ENCODE peak calls at places on chromosomes 2 and 18, in five cellular contexts. L, U, T, E and R are unnamed samples.

GRCh38 chr2:44389895-44390294 is 28.1 kb downstream of the CAMKMT start:
- DNase-seq in L (no peak), U (no peak), T (no peak), E (no peak), R (no peak)

GRCh38 chr18:34544930-34545329 is 165.2 kb upstream of the DTNA start:
- DNase-seq in L (no peak), U (no peak), T (no peak), E (no peak), R (no peak)

GRCh38 chr2:64400733-64401500 is 53.0 kb upstream of the LGALSL start:
- DNase-seq in L (no peak), U (no peak), T (no peak), E (no peak), R (no peak)

GRCh38 chr18:22230403-22231042 is 61.1 kb downstream of the GATA6 start:
- DNase-seq in L (no peak), U (no peak), T (no peak), E (no peak), R (no peak)

GRCh38 chr2:127121341-127121740 is 14.4 kb upstream of the BIN1 start:
- DNase-seq in L (no peak), U (no peak), T (no peak), E (no peak), R (no peak)

GRCh38 chr2:30296496-30296895 is 65.2 kb downstream of the LBH start:
- DNase-seq in L (no peak), U (no peak), T (no peak), E (no peak), R (no peak)

GRCh38 chr2:43623052-43623451 is 14.0 kb upstream of the PLEKHH2 start:
- DNase-seq in L (no peak), U (no peak), T (no peak), E (peak; percentile 85), R (no peak)

GRCh38 chr2:824954-825353 is 125.7 kb upstream of the SNTG2 start:
- DNase-seq in L (no peak), U (no peak), T (no peak), E (no peak), R (no peak)

GRCh38 chr2:75592028-75592427 is 31.3 kb upstream of the EVA1A start:
- DNase-seq in L (peak; percentile 8), U (no peak), T (no peak), E (no peak), R (no peak)

GRCh38 chr2:200944467-200945394 is 18.7 kb downstream of the ORC2 start:
- DNase-seq in L (peak; percentile 95), U (no peak), T (no peak), E (no peak), R (no peak)

GRCh38 chr2:42261531-42262195 is 92.5 kb downstream of the EML4 start:
- DNase-seq in L (no peak), U (no peak), T (no peak), E (no peak), R (no peak)

GRCh38 chr18:41594582-41594981 is 360.5 kb upstream of the PIK3C3 start:
- DNase-seq in L (no peak), U (no peak), T (no peak), E (no peak), R (no peak)

GRCh38 chr18:2939317-2939716 is 73.6 kb downstream of the LPIN2 start:
- DNase-seq in L (no peak), U (peak; percentile 91), T (no peak), E (no peak), R (peak; percentile 82)

GRCh38 chr2:20536619-20537422 is 89.9 kb downstream of the RHOB start:
- DNase-seq in L (no peak), U (peak; percentile 89), T (no peak), E (peak; percentile 79), R (no peak)

GRCh38 chr18:13548106-13548819 is 178.1 kb downstream of the FAM210A start:
- DNase-seq in L (no peak), U (no peak), T (no peak), E (no peak), R (no peak)

GRCh38 chr18:58241877-58242276 is 197.9 kb downstream of the NEDD4L start:
- DNase-seq in L (no peak), U (no peak), T (no peak), E (no peak), R (peak; percentile 52)

GRCh38 chr2:52810460-52810859 is 957.1 kb upstream of the CHAC2 start:
- DNase-seq in L (peak; percentile 32), U (no peak), T (no peak), E (no peak), R (no peak)

GRCh38 chr2:129302106-129302505 is 677.4 kb upstream of the RAB6C start:
- DNase-seq in L (no peak), U (no peak), T (no peak), E (no peak), R (no peak)

GRCh38 chr2:10835052-10835970 is 22.7 kb upstream of the PDIA6 start:
- DNase-seq in L (peak; percentile 73), U (peak; percentile 77), T (peak; percentile 78), E (peak; percentile 85), R (peak; percentile 82)

GRCh38 chr18:25710981-25711380 is 359.0 kb upstream of the ZNF521 start:
- DNase-seq in L (no peak), U (no peak), T (no peak), E (no peak), R (no peak)

GRCh38 chr2:39266139-39266805 is 22.5 kb upstream of the CDKL4 start:
- DNase-seq in L (no peak), U (no peak), T (no peak), E (no peak), R (no peak)

GRCh38 chr2:167049659-167050058 is 161.4 kb downstream of the XIRP2 start:
- DNase-seq in L (no peak), U (no peak), T (no peak), E (no peak), R (no peak)

GRCh38 chr2:169782513-169782912 is 16.2 kb upstream of the SSB start:
- DNase-seq in L (no peak), U (no peak), T (no peak), E (no peak), R (no peak)

GRCh38 chr2:188776634-188777033 is 197.5 kb upstream of the COL3A1 start:
- DNase-seq in L (peak; percentile 65), U (no peak), T (no peak), E (no peak), R (no peak)

GRCh38 chr2:176781570-176782217 is 430.9 kb upstream of the HNRNPA3 start:
- DNase-seq in L (no peak), U (no peak), T (no peak), E (no peak), R (no peak)

GRCh38 chr2:47379384-47379783 is 23.6 kb upstream of the MSH2 start:
- DNase-seq in L (no peak), U (no peak), T (no peak), E (no peak), R (no peak)

GRCh38 chr2:119699016-119699606 is 20.1 kb downstream of the TMEM177 start:
- DNase-seq in L (no peak), U (no peak), T (no peak), E (no peak), R (no peak)

GRCh38 chr2:119702918-119703401 is 24.0 kb downstream of the TMEM177 start:
- DNase-seq in L (peak; percentile 58), U (peak; percentile 82), T (peak; percentile 59), E (peak; percentile 83), R (peak; percentile 76)

GRCh38 chr2:119702203-119702917 is 23.4 kb downstream of the TMEM177 start:
- DNase-seq in L (no peak), U (no peak), T (no peak), E (no peak), R (no peak)

GRCh38 chr2:119701352-119701751 is 22.4 kb downstream of the TMEM177 start:
- DNase-seq in L (no peak), U (no peak), T (no peak), E (no peak), R (no peak)

DNA sequence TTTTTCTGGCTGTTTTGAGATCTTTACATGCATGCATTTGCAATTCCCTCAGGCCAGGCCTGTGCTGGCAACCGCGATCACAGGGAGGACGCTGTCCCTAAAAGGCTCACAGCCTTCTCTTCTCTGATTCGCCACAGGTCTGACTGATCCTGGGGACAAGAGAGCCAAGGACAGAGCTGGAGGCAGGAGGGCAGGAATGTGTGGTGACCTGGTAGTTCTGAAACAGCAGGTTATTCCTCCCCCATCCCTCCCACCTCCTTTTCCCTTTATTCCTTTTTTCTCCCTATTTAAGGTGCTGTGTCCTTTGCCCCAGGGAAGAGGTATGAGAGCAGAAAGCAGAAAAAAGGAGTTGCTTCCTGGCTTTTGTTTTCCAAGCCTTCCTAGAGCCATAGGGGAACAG is 21.9 kb downstream of the TMEM177 start:
- DNase-seq in L (no peak), U (no peak), T (no peak), E (peak; percentile 19), R (no peak)
- H3K4me3 ChIP-seq in L (no peak overlapping the region), U (no peak overlapping the region), T (no peak overlapping the region), E (no peak overlapping the region), R (no peak overlapping the region)

GRCh38 chr2:85438291-85439110 is 20.0 kb downstream of the SH2D6 start:
- DNase-seq in L (no peak), U (no peak), T (peak; percentile 37), E (no peak), R (peak; percentile 67)
- H3K4me3 ChIP-seq in L (no peak overlapping the region), U (no peak overlapping the region), T (no peak overlapping the region), E (peak overlapping the region; percentile 34), R (no peak overlapping the region)

GRCh38 chr18:47978141-47978540 is 47.7 kb upstream of the SMAD2 start:
- DNase-seq in L (no peak), U (no peak), T (no peak), E (no peak), R (no peak)

GRCh38 chr18:47975105-47975504 is 44.6 kb upstream of the SMAD2 start:
- DNase-seq in L (no peak), U (no peak), T (no peak), E (no peak), R (no peak)

GRCh38 chr18:47978603-47979002 is 48.1 kb upstream of the SMAD2 start:
- DNase-seq in L (no peak), U (no peak), T (no peak), E (no peak), R (no peak)

GRCh38 chr18:47979611-47980200 is 49.2 kb upstream of the SMAD2 start:
- DNase-seq in L (no peak), U (no peak), T (no peak), E (no peak), R (no peak)

GRCh38 chr18:47975701-47976100 is 45.2 kb upstream of the SMAD2 start:
- DNase-seq in L (no peak), U (no peak), T (no peak), E (no peak), R (no peak)
- H3K4me3 ChIP-seq in L (no peak overlapping the region), U (no peak overlapping the region), T (no peak overlapping the region), E (no peak overlapping the region), R (no peak overlapping the region)

DNA sequence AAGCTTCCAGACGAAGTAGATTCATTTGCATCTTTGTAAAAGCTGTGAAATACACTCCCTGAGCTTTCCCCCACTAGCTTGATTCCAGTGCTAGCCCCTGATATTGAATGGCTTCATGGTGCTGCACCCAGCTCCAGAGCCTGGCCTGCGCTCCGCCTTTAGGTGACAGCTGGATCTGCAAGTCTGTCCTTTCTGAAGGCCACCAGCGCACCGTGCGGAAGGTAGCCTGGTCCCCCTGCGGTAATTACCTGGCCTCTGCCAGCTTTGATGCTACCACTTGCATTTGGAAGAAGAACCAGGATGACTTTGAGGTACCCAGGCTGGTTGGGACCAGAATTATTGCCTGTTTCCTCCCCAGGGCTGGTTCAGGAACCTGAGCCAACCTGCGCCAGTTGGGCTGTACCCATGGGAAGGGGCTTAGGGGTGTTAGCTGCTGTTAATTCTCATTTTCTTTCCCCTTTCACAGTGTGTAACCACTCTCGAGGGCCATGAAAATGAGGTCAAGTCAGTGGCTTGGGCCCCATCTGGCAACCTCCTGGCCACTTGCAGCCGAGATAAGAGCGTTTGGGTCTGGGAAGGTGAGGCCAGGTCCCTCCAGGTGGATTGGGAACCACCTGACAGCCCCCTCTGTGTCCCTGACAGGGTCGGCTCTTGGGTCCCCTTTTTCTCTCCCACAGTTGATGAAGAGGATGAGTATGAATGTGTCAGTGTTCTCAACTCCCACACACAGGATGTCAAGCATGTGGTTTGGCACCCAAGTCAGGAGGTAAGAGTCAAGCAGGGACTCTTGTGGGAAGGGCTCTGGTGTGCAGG is 1.3 kb downstream of the CIAO1 start:
- DNase-seq in L (peak; percentile 39), U (no peak), T (no peak), E (no peak), R (peak; percentile 36)
- H3K4me3 ChIP-seq in L (peak overlapping the region; percentile 93), U (peak overlapping the region; percentile 95), T (no peak overlapping the region), E (no peak overlapping the region), R (no peak overlapping the region)